ENCODE peak calls at places on chromosomes 6 and 20, in five cellular contexts. Q is PC-3; F is AG04450; Y is IMR-90; P is CD8-positive, alpha-beta T cell. M is an unnamed sample.

GRCh38 chr6:41741625-41742490 is 5.3 kb downstream of the PGC start:
- DNase-seq in Q (peak), F (no peak), Y (no peak), P (no peak), M (no peak)

GRCh38 chr20:8018928-8019177 is 708 bp downstream of the TMX4 start:
- DNase-seq in Q (no peak), F (no peak), Y (peak), P (no peak), M (peak)

GRCh38 chr20:4814696-4815252 is 93.1 kb downstream of the PRND start:
- DNase-seq in Q (no peak), F (no peak), Y (no peak), P (no peak), M (no peak)

GRCh38 chr20:62156592-62157386 is 13.2 kb downstream of the SS18L1 start:
- DNase-seq in Q (peak), F (no peak), Y (peak), P (peak), M (no peak)

GRCh38 chr6:112154711-112155110 is 67.3 kb downstream of the FAM229B start:
- DNase-seq in Q (no peak), F (no peak), Y (no peak), P (no peak), M (no peak)

GRCh38 chr6:131729550-131729949 is 18.7 kb upstream of the CTAGE9 start:
- DNase-seq in Q (no peak), F (no peak), Y (no peak), P (no peak), M (no peak)

GRCh38 chr20:49701313-49701731 is 12.4 kb downstream of the B4GALT5 start:
- DNase-seq in Q (peak), F (no peak), Y (peak), P (no peak), M (peak)

GRCh38 chr20:53693265-53693871 is 99.7 kb upstream of the ZNF217 start:
- DNase-seq in Q (no peak), F (no peak), Y (no peak), P (no peak), M (no peak)

GRCh38 chr6:19999319-20000191 is 162.4 kb downstream of the ID4 start:
- DNase-seq in Q (peak), F (no peak), Y (peak), P (no peak), M (peak)

GRCh38 chr6:72205500-72205899 is 319.1 kb downstream of the RIMS1 start:
- DNase-seq in Q (no peak), F (no peak), Y (peak), P (no peak), M (no peak)

GRCh38 chr6:111978826-111979225 is 75.1 kb upstream of the CCN6 start:
- DNase-seq in Q (no peak), F (no peak), Y (no peak), P (no peak), M (peak)

GRCh38 chr6:16837217-16837972 is 76.1 kb upstream of the ATXN1 start:
- DNase-seq in Q (no peak), F (no peak), Y (no peak), P (no peak), M (no peak)

GRCh38 chr20:3068986-3069900 is 2.2 kb upstream of the OXT start:
- DNase-seq in Q (peak), F (no peak), Y (peak), P (no peak), M (peak)
- TF ChIP-seq CTCF in Q (peak), F (no peak), Y (no peak), P (peak), M (peak)

DNA sequence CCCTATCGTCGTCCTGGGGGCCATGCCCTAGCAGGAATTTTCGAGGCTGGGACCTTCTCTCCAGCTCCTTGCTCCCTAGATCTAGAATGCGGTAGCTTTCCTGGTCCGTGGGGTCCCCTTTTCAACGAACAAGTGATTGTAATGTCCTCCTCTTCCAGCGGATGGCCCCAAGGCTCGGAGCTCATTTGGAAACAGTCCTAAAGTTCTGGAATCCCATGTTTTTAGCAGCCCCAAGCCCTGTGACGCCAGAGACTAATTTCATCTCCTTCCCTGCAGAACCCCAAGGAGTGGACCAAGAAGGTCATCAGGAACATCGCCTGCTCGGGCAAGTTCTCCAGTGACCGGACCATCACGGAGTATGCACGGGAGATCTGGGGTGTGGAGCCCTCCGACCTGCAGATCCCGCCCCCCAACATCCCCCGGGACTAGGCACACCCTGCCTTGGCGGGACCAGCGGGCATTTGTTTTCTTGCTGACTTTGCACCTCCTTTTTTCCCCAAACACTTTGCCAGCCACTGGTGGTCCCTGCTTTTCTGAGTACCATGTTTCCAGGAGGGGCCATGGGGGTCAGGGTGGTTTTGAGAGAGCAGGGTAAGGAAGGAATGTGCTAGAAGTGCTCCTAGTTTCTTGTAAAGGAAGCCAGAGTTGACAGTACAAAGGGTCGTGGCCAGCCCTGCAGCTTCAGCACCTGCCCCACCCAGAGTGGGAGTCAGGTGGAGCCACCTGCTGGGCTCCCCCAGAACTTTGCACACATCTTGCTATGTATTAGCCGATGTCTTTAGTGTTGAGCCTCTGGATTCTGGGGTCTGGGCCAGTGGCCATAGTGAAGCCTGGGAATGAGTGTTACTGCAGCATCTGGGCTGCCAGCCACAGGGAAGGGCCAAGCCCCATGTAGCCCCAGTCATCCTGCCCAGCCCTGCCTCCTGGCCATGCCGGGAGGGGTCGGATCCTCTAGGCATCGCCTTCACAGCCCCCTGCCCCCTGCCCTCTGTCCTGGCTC is 48.5 kb downstream of the PYGB start:
- DNase-seq in Q (peak), F (no peak), Y (peak), P (no peak), M (no peak)
- H3K4me3 ChIP-seq in Q (no peak), F (no peak), Y (no peak), P (no peak), M (no peak)

DNA sequence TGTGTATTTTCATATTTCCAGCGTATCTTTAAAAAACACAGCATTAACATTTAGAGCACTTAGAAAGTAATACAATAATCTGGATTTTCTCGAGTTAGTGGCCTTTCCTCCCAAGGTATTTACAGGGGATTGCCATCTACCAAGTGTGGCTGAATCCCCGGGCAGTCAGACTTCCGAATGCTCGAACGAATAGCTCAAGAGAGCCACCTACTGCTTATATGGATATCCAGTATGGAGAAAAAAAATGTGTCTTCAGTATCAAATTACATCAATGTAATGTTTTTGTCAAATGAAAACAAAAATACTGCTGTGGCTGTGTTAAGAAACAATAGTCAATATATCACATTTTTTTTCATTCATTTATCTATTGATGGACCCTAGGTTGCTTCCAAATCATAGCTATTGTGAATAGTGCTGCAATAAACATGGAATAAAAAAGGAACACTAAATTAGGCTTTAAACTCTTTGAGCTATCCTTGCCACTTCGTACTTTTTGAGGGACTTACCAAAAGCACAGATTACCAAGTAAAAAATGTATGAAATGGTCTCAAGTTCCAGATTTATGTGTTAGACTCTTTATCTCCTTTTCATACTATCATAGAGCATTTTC is 654.5 kb upstream of the PTCHD4 start:
- DNase-seq in Q (peak), F (peak), Y (peak), P (no peak), M (peak)
- TF ChIP-seq CTCF in Q (peak), F (peak), Y (peak), P (no peak), M (peak)

DNA sequence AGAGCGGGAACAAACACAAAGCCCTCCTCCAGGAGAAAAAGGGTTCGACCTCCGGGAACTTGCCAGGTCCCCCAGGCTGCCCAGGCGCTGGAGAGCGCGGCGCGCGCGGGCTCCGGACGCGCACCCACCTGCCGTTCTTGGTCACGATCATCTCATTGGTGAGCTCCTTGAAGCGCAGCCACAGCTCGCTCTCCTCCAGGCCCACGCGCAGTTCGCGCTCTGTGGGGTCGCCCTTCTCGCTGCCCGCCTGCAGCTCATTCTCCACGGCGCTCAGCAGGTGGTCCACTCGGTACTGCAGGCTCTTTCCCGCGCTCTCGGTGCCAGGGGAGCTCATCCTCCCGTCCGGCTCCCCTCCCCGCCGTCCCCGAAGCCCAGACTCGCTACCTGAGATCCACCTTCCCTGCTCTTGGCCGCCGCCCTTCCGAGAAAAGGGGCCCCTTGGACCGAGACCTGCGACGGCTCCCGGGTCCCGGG is 356 bp downstream of the TBXT start:
- DNase-seq in Q (no peak), F (no peak), Y (no peak), P (no peak), M (no peak)
- H3K4me3 ChIP-seq in Q (no peak), F (no peak), Y (no peak), P (no peak), M (no peak)

GRCh38 chr6:95923518-95923917 is 92.3 kb upstream of the FUT9 start:
- DNase-seq in Q (peak), F (no peak), Y (no peak), P (no peak), M (peak)
- TF ChIP-seq CTCF in Q (peak), F (no peak), Y (peak), P (no peak), M (no peak)

GRCh38 chr20:58054082-58054481 is 174.4 kb downstream of the ANKRD60 start:
- DNase-seq in Q (no peak), F (no peak), Y (no peak), P (no peak), M (no peak)

GRCh38 chr20:58056021-58056591 is 172.3 kb downstream of the ANKRD60 start:
- DNase-seq in Q (no peak), F (no peak), Y (no peak), P (no peak), M (no peak)

GRCh38 chr20:58054744-58055373 is 173.6 kb downstream of the ANKRD60 start:
- DNase-seq in Q (no peak), F (no peak), Y (no peak), P (no peak), M (no peak)

GRCh38 chr20:58051367-58051766 is 177.1 kb downstream of the ANKRD60 start:
- DNase-seq in Q (no peak), F (no peak), Y (no peak), P (no peak), M (no peak)

GRCh38 chr20:58053391-58054055 is 174.9 kb downstream of the ANKRD60 start:
- DNase-seq in Q (no peak), F (no peak), Y (no peak), P (no peak), M (no peak)
- H3K4me3 ChIP-seq in Q (no peak), F (no peak), Y (no peak), P (no peak), M (no peak)

M was measured in bronchial epithelial cell.